ENCODE peak calls at places on chromosomes 13 and 19, in four cellular contexts. T is uterus, D is NB4, H is vagina. C is an unnamed sample.

GRCh38 chr19:42024622-42025111 is 30.6 kb upstream of the ATP1A3 start:
- DNase-seq in T (no peak), D (no peak), H (no peak), C (no peak)

GRCh38 chr13:20188649-20189553 is 3.8 kb downstream of the GJB2 start:
- DNase-seq in T (no peak), D (peak), H (no peak), C (no peak)

GRCh38 chr13:108496364-108497215 is 132.8 kb upstream of the MYO16 start:
- DNase-seq in T (no peak), D (peak), H (no peak), C (no peak)

GRCh38 chr13:23695711-23696512 is 125.7 kb downstream of the TNFRSF19 start:
- DNase-seq in T (no peak), D (peak), H (no peak), C (no peak)

GRCh38 chr19:6501740-6502648 is at the start of gene TUBB4A:
- DNase-seq in T (no peak), D (peak), H (no peak), C (no peak)

GRCh38 chr19:43489310-43489709 is 15.2 kb downstream of the PHLDB3 start:
- DNase-seq in T (no peak), D (peak), H (no peak), C (no peak)

GRCh38 chr19:4181053-4181508 is 1.3 kb downstream of the SIRT6 start:
- DNase-seq in T (no peak), D (no peak), H (no peak), C (no peak)

GRCh38 chr19:48989701-48990291 is 3.3 kb downstream of the GYS1 start:
- DNase-seq in T (no peak), D (no peak), H (no peak), C (no peak)

GRCh38 chr19:1624458-1624857 is 19.2 kb upstream of the UQCR11 start:
- DNase-seq in T (peak), D (peak), H (no peak), C (no peak)

GRCh38 chr13:73940098-73940497 is 194.1 kb downstream of the KLF12 start:
- DNase-seq in T (no peak), D (no peak), H (no peak), C (no peak)

GRCh38 chr19:49106648-49107135 is 7.5 kb upstream of the LIN7B start:
- DNase-seq in T (no peak), D (peak), H (no peak), C (no peak)

GRCh38 chr13:41812851-41813250 is 148.1 kb downstream of the VWA8 start:
- DNase-seq in T (no peak), D (no peak), H (no peak), C (no peak)

GRCh38 chr13:99796175-99796819 is 175.3 kb downstream of the ZIC5 start:
- DNase-seq in T (no peak), D (peak), H (no peak), C (peak)

GRCh38 chr13:109783447-109783814 is 3.0 kb downstream of the IRS2 start:
- DNase-seq in T (no peak), D (peak), H (no peak), C (no peak)

GRCh38 chr13:21232196-21232595 is 55.7 kb downstream of the MRPL57 start:
- DNase-seq in T (peak), D (peak), H (no peak), C (no peak)

GRCh38 chr19:47274891-47275865 is 493 bp downstream of the INAFM1 start:
- DNase-seq in T (peak), D (no peak), H (no peak), C (no peak)

GRCh38 chr13:35720690-35721554 is 244.4 kb upstream of the MAB21L1 start:
- DNase-seq in T (peak), D (peak), H (no peak), C (no peak)

DNA sequence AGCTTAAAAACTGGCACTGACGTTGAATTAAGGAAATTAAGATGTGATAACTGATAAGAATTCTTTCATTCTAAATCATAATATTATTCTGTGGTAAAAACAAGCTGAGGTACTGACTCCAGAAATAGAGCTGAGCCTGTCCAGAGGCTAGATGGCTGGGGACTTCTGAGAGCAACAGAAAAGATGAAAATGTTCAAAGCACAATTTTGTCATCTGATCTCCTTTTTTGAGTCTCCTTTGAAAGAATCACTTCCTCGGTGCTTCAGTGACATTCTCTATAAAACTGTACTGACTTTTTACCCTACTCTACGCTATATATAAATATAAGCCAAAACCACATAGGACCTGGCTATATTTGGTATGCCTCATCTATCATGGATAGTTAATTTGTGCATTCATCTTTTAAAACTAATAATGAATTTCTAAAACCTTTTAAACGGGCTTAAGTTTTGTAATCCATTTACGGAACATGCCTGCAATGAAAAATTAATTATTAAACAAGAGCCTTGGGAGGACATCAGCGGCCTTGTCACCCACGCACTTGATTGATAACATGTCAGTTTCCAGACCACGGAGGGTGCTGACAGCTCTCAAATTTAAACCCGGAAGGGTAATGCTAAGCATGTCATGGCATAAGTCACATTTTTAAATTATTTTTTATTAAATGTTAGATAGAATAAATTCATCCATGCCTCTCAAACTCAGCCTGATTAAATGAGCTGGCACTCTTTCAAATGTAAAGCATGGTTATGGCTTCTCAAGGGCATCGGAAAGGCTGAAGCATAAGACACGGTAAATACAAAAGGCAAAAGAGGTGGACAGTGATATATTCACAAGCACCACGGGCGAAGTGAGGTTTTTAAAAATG is 235.4 kb downstream of the PCDH9 start:
- DNase-seq in T (no peak), D (no peak), H (no peak), C (no peak)
- H3K4me3 ChIP-seq in T (no peak), D (no peak), H (no peak), C (no peak)

GRCh38 chr13:50170447-50171037 is 155.3 kb downstream of the KCNRG start:
- DNase-seq in T (no peak), D (peak), H (no peak), C (no peak)
- TF ChIP-seq CTCF in T (peak), D (no peak), H (peak), C (no peak)

DNA sequence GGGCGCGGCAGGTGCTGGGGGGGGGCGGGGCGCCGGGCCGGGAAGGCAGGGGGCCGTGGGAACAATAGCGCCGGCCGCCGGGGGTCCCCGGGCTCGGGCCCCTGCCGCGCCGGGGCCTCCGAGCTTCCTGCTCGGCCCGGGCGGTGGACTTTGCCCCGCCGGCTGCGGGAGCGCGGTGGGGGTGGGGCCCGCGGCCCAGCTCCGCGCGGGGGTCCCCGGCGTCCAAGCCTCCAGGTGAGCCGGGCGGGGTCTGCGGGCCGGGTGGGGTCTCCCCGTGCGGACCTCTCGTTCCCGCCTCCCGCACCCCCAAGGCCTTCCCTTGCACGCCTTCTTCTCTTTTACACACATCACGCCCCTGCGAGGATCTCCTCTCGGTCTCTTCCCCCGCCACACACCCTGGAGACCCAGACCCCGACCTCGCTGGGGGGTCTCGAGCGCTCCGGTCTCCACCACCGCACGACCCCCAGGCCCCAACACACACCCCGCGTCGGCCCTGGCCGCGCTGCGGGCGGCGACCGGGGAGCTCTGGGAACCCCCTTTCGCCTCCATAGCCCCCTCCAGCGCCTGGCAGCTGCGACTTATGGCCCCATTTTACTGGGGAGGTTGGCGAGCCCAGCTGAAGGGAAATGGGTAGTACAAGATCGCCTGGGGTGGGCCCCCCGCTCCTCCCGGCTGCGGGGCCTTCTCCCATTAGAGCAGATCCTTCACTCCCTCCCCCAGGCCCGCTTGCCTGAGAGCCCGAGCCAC is 701 bp downstream of the CAMSAP3 start:
- DNase-seq in T (no peak), D (no peak), H (no peak), C (no peak)
- H3K4me3 ChIP-seq in T (no peak), D (no peak), H (peak), C (no peak)

GRCh38 chr13:44575741-44576395 is at the start of gene TSC22D1:
- DNase-seq in T (peak), D (peak), H (no peak), C (no peak)
- TF ChIP-seq CTCF in T (no peak), D (no peak), H (no peak), C (no peak)

GRCh38 chr13:85538957-85539356 is 260.3 kb downstream of the SLITRK6 start:
- DNase-seq in T (no peak), D (no peak), H (no peak), C (no peak)
- H3K4me3 ChIP-seq in T (no peak), D (no peak), H (no peak), C (no peak)

DNA sequence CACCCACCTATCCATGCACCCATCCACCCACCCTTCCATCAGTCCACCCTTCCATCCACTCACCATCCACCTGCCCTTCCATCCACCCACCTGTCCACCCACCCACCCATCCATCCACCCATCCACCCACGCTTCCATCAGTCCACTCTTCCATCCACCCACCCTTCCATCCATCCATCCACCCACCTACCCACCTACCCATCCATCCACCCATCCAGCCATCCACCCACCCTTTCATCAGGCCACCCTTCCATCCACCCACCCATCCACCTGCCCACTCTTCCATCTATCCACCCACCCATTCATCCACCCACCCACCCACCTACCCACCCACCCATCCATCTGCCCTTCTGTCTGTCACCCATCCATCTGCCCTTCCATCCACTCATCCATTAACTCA is 17.0 kb downstream of the KLHL26 start:
- DNase-seq in T (no peak), D (no peak), H (no peak), C (no peak)
- TF ChIP-seq CTCF in T (no peak), D (no peak), H (no peak), C (no peak)

DNA sequence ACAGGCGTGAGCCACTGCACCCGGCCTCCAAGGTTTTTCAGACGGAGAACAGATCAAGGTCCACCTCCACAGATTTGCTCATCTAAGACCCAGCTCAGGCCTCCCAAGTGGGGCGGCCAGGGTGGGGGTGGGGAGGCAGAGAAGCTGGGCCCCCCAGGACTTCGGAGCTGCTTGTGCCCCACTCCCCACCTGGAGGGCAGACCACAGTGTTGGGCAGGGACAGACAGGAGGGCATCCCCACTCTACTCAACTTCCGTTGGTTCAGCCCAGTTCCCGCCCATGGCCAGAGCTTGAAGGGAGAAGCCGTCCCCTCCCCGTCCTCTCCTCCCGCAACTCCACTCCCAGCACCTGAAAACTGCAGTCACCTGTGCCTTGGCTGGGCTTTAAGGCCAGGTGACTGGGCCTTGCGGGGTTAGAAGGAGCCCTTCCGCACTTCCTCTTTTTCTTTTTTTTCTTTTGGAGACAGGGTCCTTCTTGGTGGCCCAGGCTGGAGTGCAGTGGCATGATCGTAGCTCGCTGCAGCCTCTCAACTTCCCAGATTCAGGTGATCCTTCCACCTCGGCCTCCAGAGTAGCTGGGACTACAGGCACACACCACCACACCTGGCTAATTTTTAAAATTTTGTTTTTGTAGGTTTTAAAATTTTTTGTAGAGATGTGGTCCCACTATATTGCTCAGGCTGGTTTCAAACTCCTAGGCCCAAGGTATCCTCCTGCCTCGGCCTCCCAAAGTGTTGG is 734 bp upstream of the LRRC8E start:
- DNase-seq in T (no peak), D (no peak), H (no peak), C (no peak)
- H3K4me3 ChIP-seq in T (no peak), D (no peak), H (peak), C (peak)

DNA sequence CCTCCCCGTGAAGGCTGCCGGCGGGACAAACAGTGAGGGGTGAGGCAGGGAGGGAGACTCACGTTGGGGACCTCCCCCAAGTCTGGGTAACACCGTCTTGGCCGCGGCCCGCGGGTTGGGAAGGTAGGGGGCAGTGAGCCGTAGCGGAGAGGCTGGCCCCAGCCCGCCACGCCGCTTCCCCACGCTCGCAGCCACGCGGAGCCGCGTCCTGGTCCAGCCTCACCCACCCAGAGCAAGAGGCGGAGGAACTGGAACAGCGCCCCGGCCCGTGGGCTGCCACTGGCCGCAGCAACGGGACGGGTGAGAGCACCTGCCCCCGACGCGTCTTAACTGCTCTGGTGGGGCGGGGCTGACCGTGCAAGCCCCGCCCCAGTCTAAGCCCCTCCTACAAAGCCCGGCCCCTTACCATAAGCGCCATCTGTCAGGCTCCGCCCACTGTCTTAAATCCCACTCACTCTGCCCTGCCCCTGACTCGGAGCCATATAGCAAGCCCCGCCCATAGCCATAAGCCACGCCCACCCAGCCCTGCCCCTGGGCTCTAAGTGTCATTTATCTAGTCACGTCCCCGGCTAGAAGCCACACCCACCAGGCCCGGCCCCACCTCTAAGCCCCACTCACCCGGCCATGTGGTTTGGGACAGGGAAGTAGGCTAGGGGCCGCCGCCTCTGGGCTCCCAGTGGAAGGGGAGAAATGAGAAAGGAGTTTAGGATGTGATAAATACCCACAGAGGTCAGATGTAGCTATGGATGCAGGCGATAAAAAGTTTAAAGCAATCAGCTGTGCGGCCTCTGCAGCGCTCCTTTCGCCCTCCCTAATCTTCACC is 2.1 kb upstream of the CCL25 start:
- DNase-seq in T (peak), D (peak), H (no peak), C (peak)
- TF ChIP-seq CTCF in T (no peak), D (no peak), H (no peak), C (no peak)

GRCh38 chr19:40216777-40217026 is 1.5 kb downstream of the TTC9B start:
- DNase-seq in T (no peak), D (no peak), H (no peak), C (no peak)
- H3K4me3 ChIP-seq in T (no peak), D (no peak), H (no peak), C (no peak)

GRCh38 chr19:16641695-16642094 is 13.7 kb upstream of the MED26 start:
- DNase-seq in T (no peak), D (no peak), H (no peak), C (no peak)

GRCh38 chr19:16637535-16637934 is 9.5 kb upstream of the MED26 start:
- DNase-seq in T (no peak), D (peak), H (no peak), C (no peak)

GRCh38 chr19:16645140-16645539 is 14.8 kb downstream of the SMIM7 start:
- DNase-seq in T (no peak), D (no peak), H (no peak), C (no peak)

GRCh38 chr19:16638666-16639065 is 10.7 kb upstream of the MED26 start:
- DNase-seq in T (no peak), D (no peak), H (no peak), C (no peak)

DNA sequence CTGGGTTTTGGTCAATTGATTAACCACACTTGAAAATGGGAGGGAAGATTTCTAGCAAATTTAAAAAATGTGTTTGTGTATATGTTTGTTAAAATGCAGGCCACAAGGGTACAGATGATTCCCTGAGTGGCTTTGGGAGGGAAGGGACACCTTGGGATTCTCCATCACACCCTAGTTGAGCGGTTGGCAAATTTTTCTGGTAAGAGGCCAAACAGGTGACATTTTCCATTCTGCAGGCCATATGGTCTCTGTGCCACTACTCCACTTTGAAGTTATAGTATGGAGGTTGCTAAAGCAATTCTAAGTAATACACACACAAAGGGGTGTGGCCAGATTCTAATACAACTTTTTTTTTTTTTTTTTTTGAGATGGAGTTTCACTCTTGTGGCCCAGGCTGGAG is 12.9 kb upstream of the MED26 start:
- DNase-seq in T (no peak), D (no peak), H (no peak), C (no peak)
- TF ChIP-seq CTCF in T (no peak), D (no peak), H (no peak), C (no peak)